ENCODE peak calls at places on chromosomes 13 and 19, in eight cellular contexts. V is transverse colon; D is neural progenitor cell; R is AG09319; M is stimulated activated CD4-positive, alpha-beta T cell treated with anti-CD3 and anti-CD28 coated beads, TNF-alpha, amount 100 ng/mL, for 4 hours; P is HS-27A; E is OCI-LY7; L is psoas muscle. U is an unnamed sample.
A peak's percentile ranks its signal among the peaks of the same experiment; 100 is the strongest.

GRCh38 chr13:99926014-99926731 is 45.4 kb downstream of the ZIC5 start:
- DNase-seq in V (peak; percentile 54), D (no peak), R (no peak), M (no peak), P (peak; percentile 1), E (no peak), L (no peak), U (no peak)

GRCh38 chr13:109884462-109884861 is 98.1 kb upstream of the IRS2 start:
- DNase-seq in V (no peak), D (no peak), R (no peak), M (no peak), P (no peak), E (no peak), L (no peak), U (no peak)

GRCh38 chr19:46878613-46879375 is 18.0 kb downstream of the ARHGAP35 start:
- DNase-seq in V (no peak), D (no peak), R (no peak), M (no peak), P (no peak), E (no peak), L (no peak), U (no peak)

GRCh38 chr13:113982296-113982661 is 8.4 kb upstream of the C13orf46 start:
- DNase-seq in V (no peak), D (no peak), R (no peak), M (no peak), P (no peak), E (no peak), L (peak; percentile 7), U (no peak)

GRCh38 chr13:29524641-29525040 is 70.8 kb downstream of the SLC7A1 start:
- DNase-seq in V (no peak), D (no peak), R (no peak), M (no peak), P (no peak), E (no peak), L (no peak), U (no peak)

GRCh38 chr13:110254151-110254679 is 52.7 kb downstream of the COL4A1 start:
- DNase-seq in V (no peak), D (no peak), R (no peak), M (no peak), P (no peak), E (no peak), L (no peak), U (no peak)

GRCh38 chr13:42039457-42039945 is 8.9 kb upstream of the DGKH start:
- DNase-seq in V (no peak), D (no peak), R (no peak), M (no peak), P (no peak), E (peak; percentile 44), L (no peak), U (peak; percentile 65)

GRCh38 chr13:41500501-41500900 is 43.2 kb downstream of the RGCC start:
- DNase-seq in V (peak; percentile 42), D (no peak), R (no peak), M (no peak), P (no peak), E (peak; percentile 77), L (no peak), U (peak; percentile 51)

GRCh38 chr13:112804374-112804773 is 114.5 kb downstream of the ATP11A start:
- DNase-seq in V (no peak), D (no peak), R (no peak), M (no peak), P (no peak), E (no peak), L (no peak), U (no peak)

GRCh38 chr13:50543767-50544166 is 299.7 kb downstream of the DLEU7 start:
- DNase-seq in V (no peak), D (peak; percentile 26), R (peak; percentile 38), M (no peak), P (no peak), E (no peak), L (peak; percentile 22), U (no peak)

GRCh38 chr13:51058461-51059167 is 52.5 kb downstream of the C13orf42 start:
- DNase-seq in V (no peak), D (peak; percentile 80), R (no peak), M (no peak), P (no peak), E (no peak), L (no peak), U (no peak)

GRCh38 chr13:23743717-23744116 is 145.5 kb downstream of the MIPEP start:
- DNase-seq in V (no peak), D (no peak), R (no peak), M (no peak), P (no peak), E (no peak), L (no peak), U (no peak)

GRCh38 chr13:31073859-31074718 is 87.6 kb downstream of the HSPH1 start:
- DNase-seq in V (no peak), D (peak; percentile 20), R (no peak), M (no peak), P (no peak), E (peak; percentile 96), L (no peak), U (peak; percentile 74)

GRCh38 chr19:2722541-2723344 is 1.6 kb upstream of the DIRAS1 start:
- DNase-seq in V (peak; percentile 35), D (no peak), R (peak; percentile 52), M (no peak), P (peak; percentile 15), E (no peak), L (peak; percentile 69), U (no peak)

GRCh38 chr13:71460179-71460578 is 406.8 kb downstream of the DACH1 start:
- DNase-seq in V (no peak), D (no peak), R (no peak), M (no peak), P (no peak), E (no peak), L (no peak), U (no peak)

GRCh38 chr13:35164324-35164932 is 222.4 kb downstream of the NBEA start:
- DNase-seq in V (no peak), D (peak; percentile 46), R (no peak), M (no peak), P (no peak), E (peak; percentile 56), L (no peak), U (peak; percentile 65)

GRCh38 chr13:38366954-38367645 is 17.4 kb downstream of the UFM1 start:
- DNase-seq in V (no peak), D (no peak), R (no peak), M (no peak), P (no peak), E (no peak), L (no peak), U (no peak)

GRCh38 chr19:35408284-35409171 is 37.7 kb downstream of the GPR42 start:
- DNase-seq in V (no peak), D (no peak), R (no peak), M (no peak), P (no peak), E (peak; percentile 19), L (no peak), U (no peak)

GRCh38 chr19:4338441-4339350 is at the start of gene STAP2:
- DNase-seq in V (peak; percentile 88), D (peak; percentile 51), R (no peak), M (no peak), P (no peak), E (no peak), L (no peak), U (no peak)

GRCh38 chr13:37277435-37278144 is 172.1 kb upstream of the CSNK1A1L start:
- DNase-seq in V (no peak), D (no peak), R (no peak), M (no peak), P (no peak), E (no peak), L (no peak), U (no peak)

GRCh38 chr13:81395368-81395767 is 1054.4 kb upstream of the SPRY2 start:
- DNase-seq in V (peak; percentile 66), D (peak; percentile 59), R (no peak), M (no peak), P (no peak), E (no peak), L (no peak), U (no peak)

GRCh38 chr13:111198979-111199378 is 83.9 kb downstream of the ARHGEF7 start:
- DNase-seq in V (no peak), D (no peak), R (no peak), M (no peak), P (no peak), E (no peak), L (no peak), U (peak; percentile 47)

GRCh38 chr19:49017666-49018351 is 918 bp upstream of the LHB start:
- DNase-seq in V (peak; percentile 49), D (peak; percentile 79), R (no peak), M (peak; percentile 52), P (no peak), E (peak; percentile 73), L (peak; percentile 62), U (peak; percentile 79)

GRCh38 chr19:57688011-57688763 is 6.4 kb downstream of the ZNF551 start:
- DNase-seq in V (no peak), D (no peak), R (no peak), M (no peak), P (no peak), E (no peak), L (no peak), U (no peak)

GRCh38 chr19:55473613-55474012 is 2.8 kb upstream of the ZNF628 start:
- DNase-seq in V (no peak), D (peak; percentile 49), R (no peak), M (no peak), P (no peak), E (no peak), L (no peak), U (no peak)

GRCh38 chr13:110944121-110944967 is 29.5 kb upstream of the ANKRD10 start:
- DNase-seq in V (peak; percentile 20), D (peak; percentile 72), R (no peak), M (no peak), P (no peak), E (peak; percentile 16), L (no peak), U (peak; percentile 78)

GRCh38 chr13:74134777-74135305 is 637 bp upstream of the KLF12 start:
- DNase-seq in V (peak; percentile 75), D (peak; percentile 72), R (no peak), M (peak; percentile 42), P (no peak), E (peak; percentile 60), L (peak; percentile 43), U (no peak)

GRCh38 chr13:33172400-33172799 is 113.2 kb downstream of the STARD13 start:
- DNase-seq in V (no peak), D (no peak), R (no peak), M (no peak), P (no peak), E (no peak), L (no peak), U (no peak)

GRCh38 chr19:34984287-34984686 is 15.8 kb upstream of the GRAMD1A start:
- DNase-seq in V (no peak), D (no peak), R (no peak), M (no peak), P (no peak), E (no peak), L (no peak), U (no peak)

GRCh38 chr19:45643024-45643926 is 4.1 kb upstream of the EML2 start:
- DNase-seq in V (peak; percentile 92), D (peak; percentile 91), R (no peak), M (peak; percentile 95), P (peak; percentile 84), E (peak; percentile 90), L (peak; percentile 83), U (peak; percentile 94)

GRCh38 chr19:54209748-54210494 is 9.3 kb downstream of the RPS9 start:
- DNase-seq in V (peak; percentile 93), D (no peak), R (peak; percentile 93), M (no peak), P (peak; percentile 96), E (no peak), L (peak; percentile 90), U (peak; percentile 57)

GRCh38 chr13:73754727-73755292 is 379.4 kb downstream of the KLF12 start:
- DNase-seq in V (no peak), D (peak; percentile 64), R (peak; percentile 19), M (no peak), P (peak; percentile 26), E (peak; percentile 66), L (no peak), U (peak; percentile 79)

GRCh38 chr19:44689290-44690130 is 9.4 kb upstream of the CEACAM16 start:
- DNase-seq in V (peak; percentile 85), D (peak; percentile 85), R (peak; percentile 27), M (peak; percentile 67), P (peak; percentile 54), E (peak; percentile 73), L (peak; percentile 73), U (peak; percentile 77)